ENCODE peak calls at places on chromosomes 2 and 18, in seven cellular contexts. P is neuronal stem cell, Z is IMR-90, D is H9, X is mesenchymal stem cell, M is H1, K is trophoblast cell. U is an unnamed sample.

GRCh38 chr2:160220545-160221009 is 20.5 kb upstream of the ITGB6 start:
- DNase-seq in X (no peak), M (no peak), K (no peak), Z (no peak), P (no peak), D (no peak), U (peak)

GRCh38 chr2:174335605-174336402 is 1.1 kb downstream of the SP9 start:
- DNase-seq in D (peak), M (no peak), K (no peak), Z (no peak), P (peak), X (peak), U (peak)

GRCh38 chr2:150141241-150142001 is 346.0 kb downstream of the RND3 start:
- DNase-seq in P (no peak), Z (peak), K (no peak), M (no peak), X (peak), D (no peak), U (no peak)

GRCh38 chr2:201118957-201119848 is 3.2 kb downstream of the CFLAR start:
- DNase-seq in Z (peak), D (no peak), X (peak), M (no peak), P (no peak), K (no peak), U (peak)

GRCh38 chr18:67232991-67233390 is 283.5 kb downstream of the DSEL start:
- DNase-seq in X (no peak), K (no peak), Z (no peak), M (no peak), D (no peak), P (no peak), U (no peak)

GRCh38 chr2:26251893-26252292 is 7.2 kb downstream of the HADHB start:
- DNase-seq in D (no peak), K (no peak), X (no peak), Z (peak), P (no peak), M (no peak), U (no peak)

GRCh38 chr2:109611467-109612095 is 2.2 kb downstream of the SEPTIN10 start:
- DNase-seq in D (no peak), X (peak), P (no peak), K (no peak), M (no peak), Z (peak), U (no peak)

GRCh38 chr2:44851518-44851917 is 90.0 kb upstream of the SIX3 start:
- DNase-seq in Z (no peak), K (no peak), X (no peak), D (no peak), M (no peak), P (no peak), U (no peak)

GRCh38 chr2:2296400-2296799 is 34.7 kb downstream of the MYT1L start:
- DNase-seq in X (no peak), Z (no peak), D (no peak), K (no peak), M (no peak), P (no peak), U (no peak)
- H3K4ac ChIP-seq in X (no peak), Z (no peak), D (no peak), K (no peak), M (no peak), P (peak), U (no peak)

DNA sequence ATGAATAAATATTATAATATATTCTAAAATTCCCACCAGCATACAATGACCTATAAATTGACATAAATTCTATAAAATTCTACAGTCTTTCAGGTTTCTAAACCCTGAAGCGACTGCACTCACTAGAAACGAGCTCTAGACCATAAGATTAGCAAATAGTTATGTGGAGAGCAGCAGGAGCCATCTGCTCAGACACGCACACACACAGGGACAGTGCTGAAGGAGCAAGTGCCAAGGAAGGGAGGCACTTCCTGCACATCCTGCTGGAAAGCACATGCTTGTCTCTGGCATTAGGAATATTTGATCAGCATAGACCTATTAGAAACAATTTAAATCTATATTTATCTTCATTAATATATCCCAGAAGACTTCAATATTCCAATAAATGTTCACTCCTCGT is 713.9 kb upstream of the CDH2 start:
- DNase-seq in Z (no peak), D (no peak), X (no peak), K (no peak), M (no peak), P (no peak), U (no peak)
- H3K4ac ChIP-seq in Z (no peak), D (no peak), X (no peak), K (no peak), M (no peak), P (no peak), U (no peak)

DNA sequence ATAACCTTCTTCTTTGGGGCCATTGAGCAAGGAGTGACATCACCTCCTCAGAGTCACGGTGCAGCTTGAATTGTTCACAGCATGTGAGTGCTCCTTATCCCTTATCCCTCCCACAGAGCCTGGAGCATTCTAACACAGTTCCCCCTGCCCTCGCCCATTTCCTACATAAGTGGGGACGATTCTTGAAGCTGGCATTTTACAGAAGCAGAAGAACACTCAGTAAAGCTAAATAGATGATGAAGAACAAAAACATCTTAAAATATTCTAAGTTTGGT is 135.8 kb upstream of the APCDD1 start:
- DNase-seq in X (no peak), M (no peak), Z (peak), K (no peak), D (no peak), P (no peak), U (peak)
- H3K4ac ChIP-seq in X (no peak), M (no peak), Z (no peak), K (no peak), D (no peak), P (no peak), U (no peak)

DNA sequence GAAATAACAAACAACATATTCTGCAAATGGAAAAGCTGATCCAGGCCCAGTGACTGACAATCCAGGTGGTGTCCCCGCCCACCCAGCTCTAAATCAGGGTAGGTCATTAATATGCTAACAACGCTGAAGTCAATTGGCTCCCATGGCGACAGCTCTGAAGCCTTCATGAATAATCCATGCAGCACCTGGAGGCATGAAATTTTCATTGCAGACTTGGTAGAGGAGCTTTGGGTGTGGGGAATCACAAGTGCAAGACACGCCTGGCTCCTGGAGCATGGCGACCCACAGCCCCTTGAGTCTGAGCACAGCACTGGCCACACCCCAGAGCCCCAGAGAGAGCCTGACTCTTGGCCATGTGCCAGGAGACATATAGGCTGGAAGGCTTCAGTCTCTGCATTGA is 575.1 kb downstream of the CMPK2 start:
- DNase-seq in M (no peak), K (no peak), Z (no peak), X (no peak), D (no peak), P (no peak), U (no peak)
- H3K4ac ChIP-seq in M (no peak), K (no peak), Z (no peak), X (no peak), D (no peak), P (no peak), U (no peak)

GRCh38 chr18:13229021-13229671 is 10.6 kb downstream of the LDLRAD4 start:
- DNase-seq in M (no peak), D (no peak), K (no peak), P (no peak), Z (no peak), X (no peak), U (no peak)
- H3K4ac ChIP-seq in M (no peak), D (no peak), K (no peak), P (no peak), Z (no peak), X (no peak), U (no peak)